ENCODE peak calls at places on chromosomes 12 and 14, in six cellular contexts. B is lower lobe of right lung; Z is right cardiac atrium; I is CD8-positive, alpha-beta memory T cell; X is adrenal gland; C is astrocyte. J is an unnamed sample.
A peak's percentile ranks its signal among the peaks of the same experiment; 100 is the strongest.

GRCh38 chr12:13273850-13274249 is 77.3 kb downstream of the EMP1 start:
- DNase-seq in I (no peak), C (no peak), B (no peak), Z (peak; percentile 53), X (no peak), J (peak; percentile 51)

GRCh38 chr14:72688990-72689677 is 204.8 kb downstream of the DPF3 start:
- DNase-seq in B (no peak), X (no peak), Z (no peak), I (no peak), C (no peak), J (no peak)

GRCh38 chr12:91968772-91969171 is 176.9 kb downstream of the BTG1 start:
- DNase-seq in I (no peak), B (no peak), X (no peak), Z (no peak), C (no peak), J (no peak)

GRCh38 chr12:93722179-93722578 is 45.0 kb downstream of the CRADD start:
- DNase-seq in B (no peak), Z (no peak), C (no peak), I (no peak), X (no peak), J (no peak)

GRCh38 chr14:38948576-38948975 is 154.5 kb downstream of the SEC23A start:
- DNase-seq in Z (no peak), I (no peak), C (no peak), B (no peak), X (no peak), J (no peak)

GRCh38 chr12:87931764-87932163 is 97.4 kb downstream of the C12orf50 start:
- DNase-seq in X (no peak), I (no peak), B (no peak), Z (no peak), C (peak; percentile 41), J (no peak)

GRCh38 chr14:104817930-104818713 is 17.2 kb downstream of the ZBTB42 start:
- DNase-seq in C (no peak), Z (no peak), X (no peak), B (no peak), I (no peak), J (peak; percentile 7)

GRCh38 chr12:120640840-120641833 is 711 bp downstream of the CABP1 start:
- DNase-seq in B (peak; percentile 67), I (peak; percentile 19), Z (peak; percentile 83), C (peak; percentile 45), X (peak; percentile 76), J (peak; percentile 65)

GRCh38 chr12:99619389-99620158 is 28.0 kb upstream of the GARIN6 start:
- DNase-seq in X (peak; percentile 12), C (peak; percentile 26), B (no peak), I (no peak), Z (no peak), J (peak; percentile 60)

GRCh38 chr14:32078030-32078793 is 1.1 kb downstream of the ARHGAP5 start:
- DNase-seq in Z (peak; percentile 65), B (peak; percentile 50), X (peak; percentile 35), I (peak; percentile 1), C (peak; percentile 22), J (peak; percentile 71)

GRCh38 chr12:49706351-49707126 is 666 bp downstream of the FMNL3 start:
- DNase-seq in X (peak; percentile 29), Z (peak; percentile 76), I (no peak), B (peak; percentile 55), C (peak; percentile 20), J (peak; percentile 46)

DNA sequence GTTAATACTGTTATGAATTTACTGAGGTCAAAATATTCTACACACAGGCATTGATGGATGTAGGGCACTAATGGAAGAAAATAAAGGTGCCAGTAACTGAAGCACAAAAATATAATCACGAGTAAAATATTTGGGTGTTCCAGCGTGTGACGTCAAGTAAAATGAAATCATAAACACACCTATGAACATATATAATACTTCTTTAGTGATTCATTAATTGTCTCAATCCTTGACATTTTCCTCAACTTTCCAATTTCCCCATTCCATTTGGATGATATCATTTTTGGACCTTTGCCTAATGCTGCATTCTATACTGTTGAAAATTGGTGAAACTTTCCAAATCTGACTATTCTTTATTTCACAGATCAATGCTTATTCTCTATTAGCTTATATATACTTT is 649.3 kb downstream of the GALC start:
- DNase-seq in X (no peak), Z (no peak), C (no peak), I (no peak), B (no peak), J (no peak)
- H3K9me3 ChIP-seq in X (no peaks in the 10 kb centered on the region), Z (no peaks in the 10 kb centered on the region), C (no peaks in the 10 kb centered on the region), I (no peaks in the 10 kb centered on the region), B (no peaks in the 10 kb centered on the region), J (no peaks in the 10 kb centered on the region)

DNA sequence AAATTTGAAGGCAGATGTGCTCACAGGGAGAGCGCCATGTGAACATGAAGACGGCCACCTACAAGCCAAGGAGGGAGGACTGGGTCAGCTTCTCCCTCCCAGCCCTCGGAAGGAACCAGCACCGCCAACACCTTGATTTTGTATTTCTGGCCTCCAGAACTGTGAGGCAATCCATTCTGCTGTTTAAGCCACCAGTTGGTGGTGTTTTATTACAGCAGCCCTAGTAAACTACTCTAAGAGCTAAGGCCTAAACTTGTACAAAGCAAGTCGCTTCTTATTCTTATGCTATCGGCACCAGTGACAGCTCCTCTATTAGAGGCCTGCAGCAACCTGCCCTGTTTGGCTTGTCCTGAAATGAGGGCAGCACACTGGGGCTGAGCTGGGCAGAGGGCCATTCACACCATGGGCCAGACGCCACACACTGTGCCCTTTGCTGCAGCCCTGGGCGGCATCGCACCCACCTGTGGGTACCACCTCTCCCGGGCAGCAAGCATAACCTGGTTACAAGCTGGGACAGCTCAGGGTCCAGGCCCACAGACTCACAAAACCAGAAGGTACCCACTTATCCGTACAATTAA is 62.7 kb downstream of the NOS1 start:
- DNase-seq in X (no peak), C (no peak), Z (no peak), I (no peak), B (no peak), J (no peak)
- H3K27ac ChIP-seq in X (no peak overlapping the region), C (no peak overlapping the region), Z (no peak overlapping the region), I (no peak overlapping the region), B (no peak overlapping the region), J (no peak overlapping the region)

GRCh38 chr12:133231001-133231400 is 4.7 kb downstream of the ANHX start:
- DNase-seq in X (no peak), I (no peak), C (no peak), B (no peak), Z (no peak), J (no peak)

GRCh38 chr12:133235401-133236112 is at the start of gene ANHX:
- DNase-seq in C (no peak), B (no peak), I (no peak), X (no peak), Z (no peak), J (peak; percentile 49)

GRCh38 chr12:133234971-133235370 is 706 bp downstream of the ANHX start:
- DNase-seq in I (no peak), X (no peak), C (no peak), Z (no peak), B (no peak), J (no peak)

GRCh38 chr12:133233993-133234564 is 1.6 kb downstream of the ANHX start:
- DNase-seq in C (no peak), B (no peak), Z (no peak), X (no peak), I (no peak), J (no peak)

DNA sequence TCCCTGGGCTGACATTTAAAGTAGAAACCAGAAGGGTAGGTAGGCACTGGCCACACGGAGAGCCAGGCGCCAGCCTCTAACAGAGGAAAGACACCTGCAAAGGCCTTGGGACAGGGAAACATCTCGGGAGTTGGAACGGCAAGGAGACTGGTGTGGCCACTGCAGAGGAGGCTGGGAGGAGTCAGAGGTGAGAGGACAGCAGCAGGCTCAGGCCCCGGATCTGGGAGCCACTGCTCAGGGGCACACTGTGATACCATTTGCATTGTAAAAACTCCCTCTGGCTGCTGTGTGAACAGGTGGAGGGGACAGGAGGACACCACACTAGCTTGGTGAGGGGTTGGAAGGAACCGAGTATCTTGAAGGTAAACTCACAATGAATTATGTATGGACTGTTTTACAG is 2.7 kb downstream of the ANHX start:
- DNase-seq in X (no peak), Z (no peak), C (no peak), I (no peak), B (no peak), J (no peak)
- H3K9me3 ChIP-seq in X (no peaks in the 10 kb centered on the region), Z (no peaks in the 10 kb centered on the region), C (peaks cover 30% of the 10 kb centered on the region), I (no peaks in the 10 kb centered on the region), B (no peaks in the 10 kb centered on the region), J (no peaks in the 10 kb centered on the region)

DNA sequence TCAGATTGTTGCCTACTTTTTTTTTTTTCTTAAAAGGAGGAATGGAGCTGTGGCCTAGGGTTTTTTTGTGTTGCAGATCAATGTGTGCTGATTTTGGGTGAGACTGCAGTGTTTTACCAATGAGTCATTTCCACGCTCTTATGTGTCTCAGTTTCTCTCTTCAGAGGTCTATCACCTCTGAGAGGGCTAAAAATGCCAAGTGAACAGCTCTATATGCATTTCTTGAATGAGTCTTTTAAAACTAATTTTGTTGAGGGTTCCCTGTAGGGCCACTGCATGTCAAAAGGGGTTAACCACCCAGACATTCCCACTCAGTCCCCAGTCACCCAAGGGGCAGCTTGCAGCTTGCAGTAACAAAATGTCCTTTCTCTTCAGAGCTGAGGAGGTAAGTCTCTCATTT is 24.3 kb upstream of the GLIPR1L2 start:
- DNase-seq in B (no peak), C (peak; percentile 59), I (no peak), X (no peak), Z (no peak), J (no peak)
- H3K27ac ChIP-seq in B (no peak overlapping the region), C (no peak overlapping the region), I (no peak overlapping the region), X (no peak overlapping the region), Z (no peak overlapping the region), J (no peak overlapping the region)

GRCh38 chr12:34336619-34337465 is 314.5 kb downstream of the ALG10 start:
- DNase-seq in X (no peak), I (no peak), C (no peak), B (no peak), Z (no peak), J (no peak)
- H3K9me3 ChIP-seq in X (no peaks in the 10 kb centered on the region), I (no peaks in the 10 kb centered on the region), C (peaks cover 4% of the 10 kb centered on the region), B (peaks cover 12% of the 10 kb centered on the region), Z (no peaks in the 10 kb centered on the region), J (no peaks in the 10 kb centered on the region)